ENCODE peak calls at places on chromosomes 7 and 10, in nine cellular contexts. C is PC-3; S is Peyer's patch; P is body of pancreas; K is left ventricle myocardium inferior; B is CD8-positive, alpha-beta T cell; Z is psoas muscle; O is brain microvascular endothelial cell; Q is ovary. N is an unnamed sample. For H3K36me3, the result is how much of the 10 kb centered on the place peaks cover.

GRCh38 chr10:43865275-43866135 is 216.8 kb upstream of the ZNF32 start:
- DNase-seq in K (no peak), Q (peak), Z (no peak), C (no peak), O (no peak), P (no peak), B (no peak), S (no peak), N (no peak)

GRCh38 chr7:74134117-74134539 is 40.0 kb upstream of the EIF4H start:
- DNase-seq in P (no peak), Q (no peak), S (no peak), O (no peak), Z (no peak), K (no peak), B (no peak), C (no peak), N (no peak)

GRCh38 chr10:92691591-92692084 is 1.9 kb downstream of the HHEX start:
- DNase-seq in O (no peak), Z (peak), C (no peak), P (peak), K (peak), Q (no peak), B (no peak), S (peak), N (peak)

GRCh38 chr10:128367807-128368206 is 241.6 kb upstream of the MKI67 start:
- DNase-seq in Z (no peak), K (no peak), S (no peak), Q (no peak), O (no peak), P (no peak), B (no peak), C (no peak), N (no peak)

GRCh38 chr10:78896169-78896931 is 172.4 kb upstream of the ZMIZ1 start:
- DNase-seq in P (no peak), B (no peak), K (no peak), S (no peak), Q (no peak), Z (no peak), O (no peak), C (no peak), N (no peak)

GRCh38 chr10:121078672-121079102 is 227.5 kb downstream of the WDR11 start:
- DNase-seq in Z (no peak), O (no peak), C (peak), K (no peak), B (no peak), P (no peak), Q (no peak), S (no peak), N (no peak)

GRCh38 chr10:70270952-70271351 is 12.9 kb downstream of the NPFFR1 start:
- DNase-seq in Z (no peak), K (no peak), Q (no peak), O (no peak), S (no peak), C (no peak), P (no peak), B (no peak), N (no peak)

GRCh38 chr7:129095258-129095657 is 40.3 kb upstream of the TNPO3 start:
- DNase-seq in P (no peak), Q (no peak), B (no peak), O (no peak), Z (no peak), C (no peak), S (peak), K (no peak), N (no peak)

GRCh38 chr10:14820775-14821154 is 17.1 kb downstream of the CDNF start:
- DNase-seq in C (no peak), B (no peak), O (no peak), Z (no peak), K (no peak), Q (no peak), S (no peak), P (no peak), N (no peak)

GRCh38 chr7:137579913-137580640 is 236.5 kb upstream of the PTN start:
- DNase-seq in O (peak), Q (no peak), K (no peak), B (no peak), C (peak), Z (no peak), S (no peak), P (no peak), N (no peak)

GRCh38 chr7:158369866-158370265 is 217.8 kb downstream of the PTPRN2 start:
- DNase-seq in K (no peak), O (no peak), S (no peak), P (no peak), Q (no peak), C (no peak), Z (no peak), B (no peak), N (no peak)

GRCh38 chr7:145902123-145902522 is 214.5 kb upstream of the CNTNAP2 start:
- DNase-seq in Z (no peak), B (no peak), P (no peak), O (no peak), Q (no peak), K (no peak), S (no peak), C (no peak), N (no peak)

GRCh38 chr7:18873674-18874341 is 243.6 kb downstream of the TWIST1 start:
- DNase-seq in O (peak), S (no peak), Q (no peak), P (no peak), Z (no peak), C (peak), K (no peak), B (no peak), N (no peak)

GRCh38 chr7:93435791-93436190 is 138.7 kb downstream of the CALCR start:
- DNase-seq in K (no peak), P (no peak), Q (no peak), Z (no peak), S (no peak), O (no peak), C (peak), B (no peak), N (no peak)

GRCh38 chr7:107932851-107933250 is 41.9 kb downstream of the DLD start:
- DNase-seq in C (no peak), P (no peak), Q (no peak), Z (no peak), K (no peak), B (no peak), O (no peak), S (no peak), N (no peak)

GRCh38 chr7:82017334-82017943 is 247.6 kb upstream of the HGF start:
- DNase-seq in C (peak), O (no peak), K (no peak), P (no peak), S (no peak), Z (no peak), B (no peak), Q (no peak), N (no peak)

GRCh38 chr10:86664370-86665217 is 3.7 kb upstream of the LDB3 start:
- DNase-seq in C (no peak), Z (peak), K (peak), P (no peak), B (no peak), Q (no peak), S (no peak), O (no peak), N (no peak)

GRCh38 chr10:119165171-119166110 is at the start of gene SFXN4:
- DNase-seq in C (peak), S (peak), K (peak), Q (peak), Z (peak), P (peak), B (peak), O (peak), N (peak)

GRCh38 chr7:103394566-103394965 is 47.1 kb downstream of the PSMC2 start:
- DNase-seq in K (no peak), O (no peak), C (peak), B (no peak), Z (no peak), Q (no peak), P (no peak), S (no peak), N (no peak)

DNA sequence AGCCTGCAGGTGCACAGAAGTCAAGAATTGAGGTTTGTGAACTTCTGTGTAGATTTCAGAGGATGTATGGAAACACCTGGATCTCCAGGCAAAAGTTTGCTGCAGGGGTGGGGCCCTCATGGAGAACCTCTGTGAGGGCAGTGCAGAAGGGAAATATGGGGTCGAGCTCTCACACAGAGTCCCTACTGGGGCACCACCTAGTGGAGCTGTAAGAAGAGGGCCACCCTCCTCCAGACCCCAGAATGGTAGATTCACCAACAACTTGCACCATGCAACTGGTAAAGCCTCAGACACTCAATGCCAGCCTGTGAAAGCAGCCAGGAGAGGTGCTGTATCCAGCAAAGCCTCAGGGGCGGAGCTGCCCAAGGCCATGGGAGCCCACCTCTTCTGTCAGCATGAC is 205.8 kb downstream of the CCSER2 start:
- DNase-seq in B (no peak), Z (no peak), Q (no peak), S (no peak), P (no peak), C (no peak), O (no peak), K (no peak), N (no peak)
- TF ChIP-seq CTCF in B (no peak), Z (no peak), Q (no peak), S (no peak), P (no peak), C (peak), O (peak), K (peak), N (peak)

GRCh38 chr10:25604591-25604990 is 329.4 kb upstream of the MYO3A start:
- DNase-seq in P (no peak), B (no peak), K (no peak), Z (no peak), C (no peak), O (no peak), Q (no peak), S (no peak), N (no peak)

GRCh38 chr10:25600651-25601050 is 333.4 kb upstream of the MYO3A start:
- DNase-seq in B (no peak), C (no peak), P (no peak), Z (no peak), K (no peak), O (no peak), Q (no peak), S (no peak), N (no peak)
- H3K36me3 ChIP-seq in B (under half), C (under half), P (under half), Z (under half), K (under half), O (under half), Q (under half), S (under half), N (under half)

GRCh38 chr7:115356139-115356746 is 434.3 kb downstream of the MDFIC start:
- DNase-seq in S (no peak), Z (no peak), K (no peak), C (peak), B (no peak), P (no peak), Q (no peak), O (no peak), N (no peak)
- TF ChIP-seq CTCF in S (no peak), Z (peak), K (peak), C (peak), B (no peak), P (peak), Q (no peak), O (peak), N (peak)

GRCh38 chr10:97371696-97372095 is 29.4 kb downstream of the RRP12 start:
- DNase-seq in Z (no peak), P (no peak), K (no peak), O (no peak), B (no peak), C (no peak), Q (no peak), S (no peak), N (no peak)
- H3K36me3 ChIP-seq in Z (half or more), P (under half), K (half or more), O (half or more), B (under half), C (under half), Q (under half), S (half or more), N (under half)

GRCh38 chr10:1074748-1075358 is 18.7 kb downstream of the WDR37 start:
- DNase-seq in S (no peak), B (no peak), Z (no peak), O (no peak), Q (no peak), K (no peak), P (no peak), C (no peak), N (peak)
- TF ChIP-seq CTCF in S (no peak), B (peak), Z (peak), O (peak), Q (no peak), K (peak), P (peak), C (peak), N (no peak)

GRCh38 chr10:131275691-131276090 is 35.8 kb downstream of the TCERG1L start:
- DNase-seq in Z (no peak), C (no peak), P (no peak), S (no peak), B (no peak), K (no peak), Q (no peak), O (no peak), N (no peak)

GRCh38 chr10:131273476-131273875 is 38.0 kb downstream of the TCERG1L start:
- DNase-seq in Q (no peak), Z (no peak), C (no peak), S (no peak), K (no peak), P (no peak), O (no peak), B (no peak), N (no peak)

GRCh38 chr10:131274883-131275282 is 36.6 kb downstream of the TCERG1L start:
- DNase-seq in C (no peak), K (no peak), B (no peak), Z (no peak), Q (no peak), S (no peak), P (no peak), O (no peak), N (no peak)

GRCh38 chr10:131272897-131273451 is 38.5 kb downstream of the TCERG1L start:
- DNase-seq in C (no peak), K (no peak), Z (no peak), S (no peak), B (no peak), O (no peak), P (no peak), Q (no peak), N (no peak)

GRCh38 chr10:131274133-131274880 is 37.2 kb downstream of the TCERG1L start:
- DNase-seq in O (no peak), Z (no peak), S (no peak), K (no peak), P (no peak), Q (no peak), C (no peak), B (no peak), N (no peak)
- H3K36me3 ChIP-seq in O (under half), Z (under half), S (under half), K (under half), P (under half), Q (under half), C (under half), B (under half), N (under half)

GRCh38 chr7:155003215-155003999 is 483 bp upstream of the PAXIP1 start:
- DNase-seq in O (peak), K (peak), P (peak), S (peak), Z (peak), Q (peak), B (peak), C (peak), N (peak)

GRCh38 chr7:154998481-154998880 is 4.4 kb downstream of the PAXIP1 start:
- DNase-seq in B (no peak), P (no peak), K (no peak), C (no peak), Q (no peak), Z (no peak), O (no peak), S (peak), N (no peak)

GRCh38 chr7:155002411-155003214 is at the start of gene PAXIP1:
- DNase-seq in Z (peak), Q (peak), B (no peak), S (peak), K (peak), C (peak), O (no peak), P (peak), N (peak)

GRCh38 chr7:155001756-155002410 is 1.0 kb downstream of the PAXIP1 start:
- DNase-seq in B (no peak), S (no peak), Z (no peak), P (no peak), Q (no peak), C (peak), O (no peak), K (no peak), N (no peak)

DNA sequence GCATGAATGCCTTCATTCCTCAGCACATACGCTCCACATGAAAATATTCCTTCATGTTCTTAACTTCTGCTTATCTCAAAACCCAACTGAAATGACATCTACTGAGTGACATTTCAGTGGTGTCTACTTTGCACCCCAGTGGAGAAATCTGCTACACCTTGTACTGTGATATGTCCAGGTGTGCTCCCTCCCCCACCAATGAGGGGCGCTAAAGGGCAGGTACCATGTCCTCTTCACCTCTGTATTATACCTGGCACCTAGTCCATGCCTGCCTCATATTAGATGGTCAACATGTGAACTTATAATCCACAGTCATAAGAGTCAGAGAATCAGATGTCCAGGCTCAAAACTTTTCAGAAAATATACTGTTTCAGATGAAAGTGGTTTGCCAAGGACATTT is 2.1 kb downstream of the PAXIP1 start:
- DNase-seq in O (no peak), C (peak), S (no peak), Q (no peak), Z (no peak), B (no peak), P (peak), K (no peak), N (no peak)
- TF ChIP-seq CTCF in O (no peak), C (peak), S (no peak), Q (no peak), Z (no peak), B (no peak), P (no peak), K (no peak), N (no peak)

GRCh38 chr7:156954941-156955340 is 5.4 kb downstream of the NOM1 start:
- DNase-seq in O (no peak), Z (no peak), C (no peak), P (no peak), Q (no peak), K (no peak), S (no peak), B (no peak), N (no peak)

GRCh38 chr7:156962145-156962544 is 12.6 kb downstream of the NOM1 start:
- DNase-seq in C (no peak), S (no peak), Z (no peak), Q (no peak), B (no peak), O (no peak), K (no peak), P (no peak), N (no peak)

DNA sequence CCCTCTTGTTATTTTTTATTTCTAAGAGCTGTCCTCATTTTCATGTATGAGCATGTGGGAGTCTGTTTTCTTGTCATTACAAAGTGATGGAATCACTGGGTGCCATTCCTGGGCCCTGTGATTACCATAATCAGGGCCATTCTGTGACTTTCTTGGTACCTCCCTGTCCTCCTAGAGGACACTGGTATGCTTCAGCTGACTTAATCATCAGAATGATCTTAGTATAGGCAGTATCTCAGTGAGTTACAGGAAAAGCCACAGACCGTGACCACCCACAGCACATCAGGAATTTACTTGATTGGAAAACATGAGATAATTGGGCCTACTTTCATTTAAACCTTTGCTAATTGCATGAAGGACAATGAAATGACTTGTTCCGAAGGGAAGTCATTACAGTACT is 7.2 kb downstream of the NOM1 start:
- DNase-seq in S (no peak), K (no peak), Z (no peak), O (no peak), B (no peak), P (no peak), Q (no peak), C (no peak), N (no peak)
- H3K36me3 ChIP-seq in S (half or more), K (half or more), Z (half or more), O (half or more), B (half or more), P (under half), Q (under half), C (half or more), N (half or more)

GRCh38 chr7:55429835-55430499 is 64.8 kb downstream of the LANCL2 start:
- DNase-seq in P (no peak), B (no peak), O (no peak), Q (no peak), S (no peak), K (no peak), C (no peak), Z (no peak), N (no peak)

GRCh38 chr7:55431898-55432297 is 66.8 kb downstream of the LANCL2 start:
- DNase-seq in B (no peak), P (no peak), Q (no peak), O (no peak), S (no peak), Z (no peak), K (no peak), C (no peak), N (no peak)

GRCh38 chr7:55432506-55432905 is 67.4 kb downstream of the LANCL2 start:
- DNase-seq in Q (no peak), K (no peak), C (no peak), Z (no peak), S (no peak), O (no peak), B (no peak), P (no peak), N (no peak)

GRCh38 chr7:55435466-55435865 is 70.3 kb downstream of the LANCL2 start:
- DNase-seq in S (no peak), P (no peak), K (no peak), Z (no peak), B (no peak), O (no peak), Q (no peak), C (no peak), N (no peak)

GRCh38 chr7:55432937-55433784 is 68.0 kb downstream of the LANCL2 start:
- DNase-seq in Z (no peak), P (no peak), S (no peak), K (no peak), C (peak), B (no peak), O (no peak), Q (no peak), N (no peak)
- TF ChIP-seq CTCF in Z (peak), P (no peak), S (peak), K (peak), C (peak), B (peak), O (peak), Q (no peak), N (no peak)

DNA sequence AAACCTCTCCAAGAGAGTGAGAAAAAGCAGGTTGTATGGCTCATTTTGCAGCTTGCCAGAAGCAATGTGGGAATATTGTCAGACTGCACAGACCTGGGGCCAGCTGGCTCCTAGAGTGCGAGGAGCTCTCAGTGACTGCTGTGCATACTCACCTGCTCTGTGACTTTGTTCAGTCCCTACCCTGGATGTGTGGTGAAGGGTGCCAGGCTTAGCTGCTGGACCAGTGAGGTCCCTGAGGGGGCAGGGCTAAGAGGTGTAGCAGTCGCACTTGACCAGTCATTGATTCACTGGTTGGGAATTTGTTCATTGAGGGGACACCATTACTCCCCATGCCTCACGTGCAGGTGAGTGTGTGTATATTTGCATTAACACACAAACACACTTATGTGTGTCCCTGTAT is 60.1 kb downstream of the IKZF1 start:
- DNase-seq in B (no peak), Q (no peak), Z (no peak), S (no peak), K (no peak), P (no peak), O (no peak), C (no peak), N (no peak)
- H3K36me3 ChIP-seq in B (under half), Q (under half), Z (under half), S (under half), K (under half), P (under half), O (under half), C (under half), N (under half)

N was measured in upper lobe of left lung.